ENCODE peak calls at places on chromosomes 5 and 9, in seven cellular contexts. M is endothelial cell of umbilical vein, N is HCT116, B is K562, U is HepG2, L is GM12878, G is H1. S is an unnamed sample.
A peak's percentile ranks its signal among the peaks of the same experiment; 100 is the strongest.

GRCh38 chr9:70049236-70049635 is 5.6 kb downstream of the MAMDC2 start:
- DNase-seq in M (no peak), U (no peak), B (no peak), N (no peak), L (no peak), G (peak; percentile 11), S (no peak)

GRCh38 chr9:87343816-87344438 is 153.7 kb upstream of the DAPK1 start:
- DNase-seq in B (no peak), L (no peak), G (no peak), M (no peak), N (no peak), U (no peak), S (no peak)

GRCh38 chr5:157390924-157391297 is 69.1 kb upstream of the NIPAL4 start:
- DNase-seq in N (no peak), M (no peak), G (no peak), L (no peak), U (no peak), B (no peak), S (no peak)

GRCh38 chr5:120464627-120465280 is 654 bp downstream of the PRR16 start:
- DNase-seq in M (peak; percentile 25), N (no peak), G (no peak), B (peak; percentile 52), U (no peak), L (no peak), S (no peak)

GRCh38 chr9:101326501-101326900 is 58.3 kb downstream of the BAAT start:
- DNase-seq in G (no peak), L (no peak), N (no peak), U (peak; percentile 16), B (no peak), M (no peak), S (no peak)

GRCh38 chr5:51389582-51390463 is 6.6 kb downstream of the ISL1 start:
- DNase-seq in G (no peak), M (no peak), U (no peak), L (no peak), B (no peak), N (no peak), S (no peak)

GRCh38 chr5:1311443-1312055 is 16.7 kb upstream of the TERT start:
- DNase-seq in M (no peak), B (no peak), G (no peak), N (no peak), U (no peak), L (no peak), S (no peak)

GRCh38 chr5:127673401-127673800 is 24.5 kb downstream of the CTXN3 start:
- DNase-seq in N (no peak), G (no peak), U (no peak), B (no peak), M (no peak), L (no peak), S (peak; percentile 75)

GRCh38 chr5:133450311-133450710 is 162.0 kb downstream of the FSTL4 start:
- DNase-seq in G (no peak), M (no peak), N (no peak), B (no peak), U (no peak), L (no peak), S (no peak)

GRCh38 chr9:123769723-123770122 is 160.2 kb downstream of the DENND1A start:
- DNase-seq in B (no peak), M (no peak), G (peak; percentile 45), N (no peak), L (no peak), U (no peak), S (no peak)

GRCh38 chr9:137582286-137582860 is 3.6 kb upstream of the DPH7 start:
- DNase-seq in L (no peak), G (peak; percentile 66), B (peak; percentile 55), U (no peak), N (no peak), M (no peak), S (no peak)

GRCh38 chr5:33480876-33481275 is 40.1 kb downstream of the TARS1 start:
- DNase-seq in G (no peak), U (no peak), B (no peak), N (no peak), L (no peak), M (no peak), S (no peak)

GRCh38 chr5:7478459-7478858 is 82.5 kb downstream of the ADCY2 start:
- DNase-seq in B (no peak), G (no peak), U (no peak), N (no peak), L (no peak), M (no peak), S (no peak)

GRCh38 chr9:71783120-71783523 is 14.8 kb upstream of the CEMIP2 start:
- DNase-seq in M (no peak), N (no peak), U (peak; percentile 45), L (no peak), G (no peak), B (peak; percentile 23), S (no peak)

GRCh38 chr9:112341741-112342140 is 8.3 kb upstream of the PTBP3 start:
- DNase-seq in L (no peak), U (peak; percentile 52), M (no peak), N (no peak), G (no peak), B (no peak), S (no peak)

GRCh38 chr5:65108786-65109743 is 340.3 kb downstream of the CWC27 start:
- DNase-seq in L (no peak), U (no peak), N (no peak), M (no peak), G (no peak), B (no peak), S (no peak)

GRCh38 chr9:99411068-99411467 is 189.0 kb downstream of the SEC61B start:
- DNase-seq in U (no peak), N (no peak), G (no peak), L (no peak), B (no peak), M (no peak), S (no peak)

GRCh38 chr9:16710888-16711287 is 159.6 kb downstream of the BNC2 start:
- DNase-seq in M (no peak), U (no peak), B (no peak), L (no peak), N (no peak), G (no peak), S (no peak)

GRCh38 chr9:16705121-16705604 is 165.3 kb downstream of the BNC2 start:
- DNase-seq in L (no peak), N (no peak), G (peak; percentile 67), B (peak; percentile 67), M (peak; percentile 99), U (no peak), S (no peak)

GRCh38 chr9:16708638-16709435 is 161.6 kb downstream of the BNC2 start:
- DNase-seq in M (peak; percentile 61), U (no peak), B (no peak), N (no peak), L (no peak), G (no peak), S (no peak)

GRCh38 chr9:16712800-16713199 is 157.7 kb downstream of the BNC2 start:
- DNase-seq in M (no peak), U (no peak), N (no peak), G (no peak), L (no peak), B (no peak), S (no peak)

GRCh38 chr9:16709936-16710335 is 160.5 kb downstream of the BNC2 start:
- DNase-seq in N (no peak), M (no peak), B (no peak), U (no peak), G (no peak), L (no peak), S (no peak)
- H3K9ac ChIP-seq in N (no peak overlapping the region), M (no peak overlapping the region), B (no peak overlapping the region), U (no peak overlapping the region), G (no peak overlapping the region), L (no peak overlapping the region), S (no peak overlapping the region)

GRCh38 chr5:150514708-150515211 is 6.8 kb downstream of the NDST1 start:
- DNase-seq in M (peak; percentile 92), G (no peak), B (no peak), N (no peak), U (peak; percentile 39), L (no peak), S (no peak)
- TF ChIP-seq EZH2 in M (no peak), G (no peak), B (no peak), N (no peak), U (no peak), L (no peak), S (no peak)

GRCh38 chr5:136169218-136169617 is 23.7 kb downstream of the SMIM32 start:
- DNase-seq in M (no peak), N (no peak), B (no peak), G (no peak), U (no peak), L (no peak), S (no peak)

DNA sequence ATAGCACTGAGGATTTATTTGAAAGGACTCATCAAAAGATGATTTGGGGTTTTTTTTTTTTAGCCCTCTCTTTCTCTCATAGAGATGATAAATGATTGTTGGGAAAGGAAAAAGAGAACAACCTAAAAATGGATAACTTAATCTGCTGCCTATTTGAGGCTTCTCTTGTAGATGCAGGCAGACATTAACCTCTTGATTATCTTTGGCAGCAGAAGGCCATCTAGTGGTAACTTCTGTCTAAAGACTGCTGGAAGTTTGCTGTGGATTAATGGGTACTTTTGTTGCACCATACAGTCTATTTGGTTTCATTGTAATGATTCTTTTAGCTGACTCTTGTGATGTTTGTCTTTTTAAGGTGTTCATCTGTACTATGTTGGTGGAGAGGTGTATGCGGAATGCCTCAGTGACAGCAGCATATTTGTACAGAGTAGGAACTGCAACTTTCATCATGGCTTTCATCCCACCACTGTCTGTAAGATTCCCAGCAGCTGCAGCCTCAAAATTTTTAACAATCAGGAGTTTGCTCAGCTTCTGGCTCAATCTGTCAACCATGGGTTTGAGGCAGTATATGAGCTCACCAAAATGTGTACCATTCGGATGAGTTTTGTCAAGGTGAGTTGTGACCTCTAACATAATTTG is 18.8 kb downstream of the SMIM32 start:
- DNase-seq in N (peak; percentile 15), B (peak; percentile 71), G (no peak), M (peak; percentile 57), L (peak; percentile 12), U (peak; percentile 67), S (peak; percentile 5)
- TF ChIP-seq POLR2AphosphoS5 in N (no peak), B (peak; percentile 53), G (no peak), M (no peak), L (no peak), U (no peak), S (no peak)

DNA sequence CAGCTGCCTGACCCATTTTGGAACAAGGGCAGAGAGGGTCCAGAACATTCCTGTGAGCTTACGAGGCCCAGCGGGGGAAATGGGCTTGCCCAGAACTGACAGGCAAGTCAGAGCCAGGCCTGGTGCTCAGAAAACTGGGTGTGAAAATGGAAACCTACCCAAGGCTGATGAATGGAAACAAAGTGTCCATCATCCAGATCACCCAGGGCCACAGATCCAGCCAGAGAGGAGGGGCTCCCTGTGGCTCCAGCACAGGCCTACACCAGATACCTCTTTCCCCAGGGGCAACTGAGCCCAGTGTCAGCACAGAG is 3.1 kb downstream of the CLTB start:
- DNase-seq in G (no peak), B (no peak), L (no peak), M (no peak), U (no peak), N (no peak), S (no peak)
- H3K9ac ChIP-seq in G (no peak overlapping the region), B (peak overlapping the region; percentile 49), L (no peak overlapping the region), M (no peak overlapping the region), U (no peak overlapping the region), N (no peak overlapping the region), S (no peak overlapping the region)